ENCODE peak calls at places on chromosomes 6 and 20, in eight cellular contexts. G, E, J, F, M, Y, A and Z are unnamed samples.

GRCh38 chr20:36091561-36092423 is 62.7 kb upstream of the EPB41L1 start:
- DNase-seq in G (no peak), E (no peak), J (peak; percentile 37), F (no peak), M (no peak), Y (no peak), A (no peak), Z (no peak)

GRCh38 chr20:48600470-48600945 is 227.3 kb downstream of the PREX1 start:
- DNase-seq in G (no peak), E (peak; percentile 25), J (peak; percentile 3), F (peak; percentile 12), M (no peak), Y (no peak), A (no peak), Z (no peak)

GRCh38 chr6:26305097-26305841 is 59.7 kb upstream of the BTN3A2 start:
- DNase-seq in G (no peak), E (no peak), J (peak; percentile 78), F (no peak), M (peak; percentile 85), Y (no peak), A (no peak), Z (peak; percentile 77)

GRCh38 chr6:12870033-12870432 is 153.5 kb downstream of the PHACTR1 start:
- DNase-seq in G (no peak), E (no peak), J (no peak), F (no peak), M (no peak), Y (no peak), A (no peak), Z (no peak)

GRCh38 chr6:13262302-13263006 is 65.9 kb downstream of the TBC1D7 start:
- DNase-seq in G (no peak), E (no peak), J (no peak), F (no peak), M (peak; percentile 62), Y (no peak), A (no peak), Z (no peak)

GRCh38 chr6:131059486-131059885 is 3.6 kb downstream of the EPB41L2 start:
- DNase-seq in G (no peak), E (no peak), J (no peak), F (no peak), M (peak; percentile 63), Y (no peak), A (no peak), Z (no peak)

GRCh38 chr6:3057063-3057462 is 11.2 kb upstream of the RIPK1 start:
- DNase-seq in G (no peak), E (no peak), J (no peak), F (no peak), M (no peak), Y (no peak), A (no peak), Z (no peak)

GRCh38 chr20:38805958-38806854 is 709 bp downstream of the PPP1R16B start:
- DNase-seq in G (no peak), E (peak; percentile 68), J (no peak), F (peak; percentile 47), M (peak; percentile 24), Y (no peak), A (no peak), Z (no peak)

GRCh38 chr6:56079761-56080540 is 167.4 kb downstream of the COL21A1 start:
- DNase-seq in G (no peak), E (no peak), J (no peak), F (no peak), M (no peak), Y (no peak), A (no peak), Z (no peak)

GRCh38 chr6:51213806-51214205 is 395.1 kb downstream of the TFAP2B start:
- DNase-seq in G (no peak), E (peak; percentile 46), J (no peak), F (peak; percentile 29), M (no peak), Y (no peak), A (no peak), Z (no peak)

GRCh38 chr20:6583134-6583738 is 184.2 kb upstream of the BMP2 start:
- DNase-seq in G (no peak), E (peak; percentile 62), J (no peak), F (peak; percentile 51), M (peak; percentile 79), Y (no peak), A (no peak), Z (peak; percentile 50)

GRCh38 chr6:126720326-126720725 is 380.4 kb downstream of the CENPW start:
- DNase-seq in G (no peak), E (no peak), J (no peak), F (no peak), M (peak; percentile 48), Y (peak; percentile 7), A (no peak), Z (no peak)

GRCh38 chr6:47209632-47210031 is 100.1 kb downstream of the TNFRSF21 start:
- DNase-seq in G (no peak), E (no peak), J (no peak), F (no peak), M (peak; percentile 18), Y (no peak), A (no peak), Z (no peak)

DNA sequence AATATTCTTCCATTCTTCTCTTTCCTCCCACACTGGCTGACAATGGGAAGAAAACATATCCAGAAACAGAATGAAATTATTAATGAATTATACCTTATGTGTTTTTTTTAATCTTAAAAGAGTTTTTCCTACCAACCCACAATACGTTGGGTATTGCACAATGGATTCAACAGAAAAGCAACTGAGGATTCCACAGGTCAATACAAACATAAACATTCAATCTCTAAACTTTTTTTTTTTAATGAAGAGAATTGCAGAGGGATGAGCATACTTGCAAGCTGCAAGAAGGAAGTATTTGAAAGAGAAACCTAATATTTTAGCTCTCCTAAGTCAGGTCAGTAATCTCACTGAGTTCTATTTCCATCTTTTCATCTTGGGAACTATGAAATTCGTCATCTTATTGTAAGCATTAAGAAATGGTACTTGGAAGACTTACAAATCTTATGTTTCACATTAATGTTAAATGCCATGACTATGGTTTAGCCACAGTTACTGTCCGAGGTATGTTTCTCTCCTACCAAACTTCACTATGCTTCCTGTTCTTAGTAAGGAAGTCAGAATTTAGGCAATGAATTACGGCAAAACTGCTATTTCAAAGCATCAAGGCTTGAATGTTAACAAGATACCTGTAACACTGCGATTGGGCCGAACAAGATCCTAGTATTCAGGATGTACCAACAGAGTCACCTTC is 100.8 kb downstream of the HIVEP2 start:
- DNase-seq in G (no peak), E (no peak), J (no peak), F (no peak), M (peak; percentile 54), Y (peak; percentile 33), A (no peak), Z (no peak)
- H3K4me3 ChIP-seq in G (no peak overlapping the region), E (no peak overlapping the region), J (no peak overlapping the region), F (peak overlapping the region; percentile 28), M (no peak overlapping the region), Y (no peak overlapping the region), A (no peak overlapping the region), Z (no peak overlapping the region)

GRCh38 chr6:170292778-170293164 is 1.9 kb upstream of the DLL1 start:
- DNase-seq in G (no peak), E (no peak), J (no peak), F (no peak), M (peak; percentile 44), Y (no peak), A (no peak), Z (no peak)
- TF ChIP-seq CTCF in G (no peak), E (peak; percentile 17), J (no peak), F (no peak), M (no peak), Y (no peak), A (no peak), Z (no peak)

GRCh38 chr6:31738048-31738979 is 1.5 kb upstream of the MSH5 start:
- DNase-seq in G (no peak), E (peak; percentile 66), J (no peak), F (peak; percentile 75), M (peak; percentile 88), Y (no peak), A (no peak), Z (peak; percentile 78)
- H3K4me3 ChIP-seq in G (peak overlapping the region; percentile 37), E (peak overlapping the region; percentile 2), J (no peak overlapping the region), F (peak overlapping the region; percentile 86), M (peak overlapping the region; percentile 13), Y (no peak overlapping the region), A (peak overlapping the region; percentile 21), Z (peak overlapping the region; percentile 18)

DNA sequence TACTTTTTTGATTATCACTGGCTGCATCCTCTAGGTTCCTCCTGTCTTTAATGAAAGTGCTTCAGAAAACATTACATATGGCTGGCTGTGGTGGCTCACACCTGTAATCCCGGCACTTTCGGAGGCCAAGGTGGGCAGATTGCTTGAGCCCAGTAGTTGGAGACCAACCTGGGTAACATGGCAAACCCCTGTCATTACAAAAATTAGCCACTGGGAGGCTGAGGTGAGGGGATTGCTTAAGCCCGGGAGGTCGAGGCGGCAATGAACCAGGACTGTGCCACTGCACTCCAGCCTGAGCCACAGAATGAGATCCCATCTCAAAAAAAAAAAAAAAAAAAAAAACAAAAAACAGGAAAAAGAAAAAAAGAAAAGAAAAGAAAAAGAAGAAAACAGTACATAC is 35.3 kb downstream of the BEND3 start:
- DNase-seq in G (no peak), E (no peak), J (no peak), F (no peak), M (no peak), Y (no peak), A (no peak), Z (no peak)
- TF ChIP-seq CTCF in G (peak; percentile 15), E (peak; percentile 26), J (no peak), F (no peak), M (no peak), Y (peak; percentile 27), A (no peak), Z (peak; percentile 6)

DNA sequence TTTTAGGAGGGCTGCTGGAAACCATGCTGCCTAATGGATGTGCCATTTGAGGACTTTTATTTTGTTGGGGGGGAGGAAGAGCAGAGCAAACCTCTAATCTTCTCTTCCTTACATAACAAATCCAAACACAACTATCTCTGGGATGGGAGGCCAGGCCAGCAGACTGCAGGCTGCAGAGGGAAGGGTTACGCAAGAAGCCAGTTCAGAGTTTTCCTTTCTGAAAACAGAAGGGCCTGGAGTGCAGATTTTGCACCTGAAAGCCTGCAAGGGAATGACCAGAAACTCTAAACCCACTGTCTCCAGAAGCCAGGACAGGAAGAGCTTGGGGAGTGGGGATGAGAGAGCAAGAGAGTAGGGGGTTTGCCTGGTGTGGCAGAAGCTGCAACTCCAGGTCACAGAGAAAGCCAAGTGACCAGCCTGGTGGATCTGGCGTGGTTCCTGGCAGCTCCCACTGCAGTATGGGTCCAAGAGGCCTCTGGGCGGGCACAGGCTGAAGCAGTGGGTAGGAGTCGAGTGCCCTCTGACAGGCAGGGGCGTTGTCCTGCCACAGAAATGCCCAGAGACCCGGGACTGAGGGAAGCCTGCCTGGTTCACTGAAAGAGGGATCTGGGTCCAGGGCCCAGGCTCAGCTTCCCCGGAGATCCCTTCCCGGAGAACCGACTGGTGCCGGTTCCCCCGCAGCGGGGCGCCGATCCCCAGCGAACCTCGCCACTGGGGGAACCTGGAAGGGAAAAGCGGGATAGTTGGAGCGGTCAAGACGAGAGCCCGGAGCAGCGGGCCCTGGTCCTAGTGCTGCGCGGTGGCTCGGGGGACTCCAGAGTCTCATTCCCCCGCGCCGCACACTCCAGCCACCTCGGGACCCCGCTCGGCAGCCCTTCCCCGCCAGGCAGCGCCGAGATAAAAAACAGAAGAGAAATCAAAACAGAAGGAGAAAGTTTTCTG is 6.7 kb downstream of the MAFB start:
- DNase-seq in G (no peak), E (peak; percentile 73), J (no peak), F (peak; percentile 74), M (peak; percentile 40), Y (no peak), A (no peak), Z (no peak)
- H3K4me3 ChIP-seq in G (no peak overlapping the region), E (peak overlapping the region; percentile 51), J (no peak overlapping the region), F (peak overlapping the region; percentile 79), M (peak overlapping the region; percentile 13), Y (no peak overlapping the region), A (peak overlapping the region; percentile 88), Z (no peak overlapping the region)

GRCh38 chr6:16711551-16712249 is 49.6 kb downstream of the ATXN1 start:
- DNase-seq in G (no peak), E (no peak), J (no peak), F (no peak), M (peak; percentile 59), Y (no peak), A (no peak), Z (no peak)
- TF ChIP-seq CTCF in G (peak; percentile 51), E (no peak), J (no peak), F (no peak), M (no peak), Y (no peak), A (no peak), Z (no peak)